ENCODE peak calls at places on chromosomes 2 and 18, in nine cellular contexts. R is amniotic stem cell; G is HEK293T; H is coronary artery; Z is HepG2; M is stimulated activated CD4-positive, alpha-beta T cell treated with anti-CD3 and anti-CD28 coated beads, Interleukin-1b, Interleukin-23, amount 100 ng/mL, for 1 hour; T is left lobe of liver; O is central memory CD8-positive, alpha-beta T cell; C is lower lobe of right lung. I is an unnamed sample.
A peak's percentile ranks its signal among the peaks of the same experiment; 100 is the strongest.

GRCh38 chr18:9101730-9102390 is 639 bp upstream of the NDUFV2 start:
- DNase-seq in R (no peak), G (no peak), H (no peak), Z (peak; percentile 67), M (no peak), T (no peak), O (no peak), C (no peak), I (no peak)

GRCh38 chr2:59312022-59312421 is 1070.9 kb upstream of the FANCL start:
- DNase-seq in R (no peak), G (no peak), H (no peak), Z (no peak), M (no peak), T (no peak), O (no peak), C (no peak), I (no peak)

GRCh38 chr2:44201648-44202047 is 33.0 kb downstream of the PPM1B start:
- DNase-seq in R (no peak), G (no peak), H (no peak), Z (no peak), M (no peak), T (no peak), O (no peak), C (no peak), I (no peak)

GRCh38 chr2:229910832-229911412 is 10.9 kb downstream of the TRIP12 start:
- DNase-seq in R (no peak), G (peak; percentile 45), H (no peak), Z (peak; percentile 35), M (no peak), T (peak; percentile 56), O (no peak), C (no peak), I (no peak)

GRCh38 chr2:15941970-15942710 is 1.8 kb downstream of the MYCN start:
- DNase-seq in R (no peak), G (peak; percentile 37), H (no peak), Z (no peak), M (no peak), T (no peak), O (no peak), C (no peak), I (peak; percentile 100)

GRCh38 chr2:163142618-163143017 is 304.1 kb upstream of the KCNH7 start:
- DNase-seq in R (no peak), G (no peak), H (no peak), Z (no peak), M (no peak), T (no peak), O (no peak), C (no peak), I (no peak)

GRCh38 chr2:199306116-199306515 is 151.6 kb downstream of the SATB2 start:
- DNase-seq in R (no peak), G (no peak), H (no peak), Z (no peak), M (no peak), T (no peak), O (no peak), C (no peak), I (no peak)

GRCh38 chr2:178265851-178266250 is 71.5 kb downstream of the OSBPL6 start:
- DNase-seq in R (no peak), G (no peak), H (no peak), Z (no peak), M (no peak), T (no peak), O (no peak), C (no peak), I (no peak)

GRCh38 chr2:232139786-232140562 is 178.5 kb downstream of the DIS3L2 start:
- DNase-seq in R (no peak), G (no peak), H (no peak), Z (peak; percentile 16), M (no peak), T (no peak), O (no peak), C (no peak), I (no peak)